ENCODE peak calls at places on chromosome 20, in five cellular contexts. P, R, A, F and Y are unnamed samples.
A peak's percentile ranks its signal among the peaks of the same experiment; 100 is the strongest.

GRCh38 chr20:22074635-22075034 is 369.2 kb downstream of the PAX1 start:
- DNase-seq in P (no peak), R (no peak), A (no peak), F (no peak), Y (no peak)

GRCh38 chr20:58019850-58020625 is 208.4 kb downstream of the ANKRD60 start:
- DNase-seq in P (no peak), R (no peak), A (no peak), F (no peak), Y (peak; percentile 14)

GRCh38 chr20:64099880-64100565 is 7.3 kb downstream of the NPBWR2 start:
- DNase-seq in P (peak; percentile 38), R (no peak), A (no peak), F (no peak), Y (no peak)

GRCh38 chr20:19885981-19886665 is 128.1 kb downstream of the RIN2 start:
- DNase-seq in P (no peak), R (no peak), A (peak; percentile 56), F (peak; percentile 84), Y (peak; percentile 29)

GRCh38 chr20:19757487-19757972 is 528 bp upstream of the RIN2 start:
- DNase-seq in P (peak; percentile 83), R (peak; percentile 62), A (peak; percentile 76), F (peak; percentile 86), Y (peak; percentile 70)

GRCh38 chr20:61989741-61990140 is 75.9 kb downstream of the TAF4 start:
- DNase-seq in P (no peak), R (no peak), A (no peak), F (no peak), Y (no peak)

GRCh38 chr20:32828029-32828666 is 8.4 kb downstream of the MAPRE1 start:
- DNase-seq in P (no peak), R (no peak), A (no peak), F (peak; percentile 49), Y (no peak)

GRCh38 chr20:62454936-62455673 is 20.7 kb downstream of the GATA5 start:
- DNase-seq in P (no peak), R (no peak), A (peak; percentile 27), F (peak; percentile 13), Y (no peak)

GRCh38 chr20:16479666-16480065 is 93.6 kb downstream of the KIF16B start:
- DNase-seq in P (no peak), R (no peak), A (no peak), F (peak; percentile 50), Y (no peak)

GRCh38 chr20:33828912-33829560 is 17.9 kb downstream of the CHMP4B start:
- DNase-seq in P (no peak), R (no peak), A (no peak), F (peak; percentile 56), Y (no peak)

GRCh38 chr20:19661717-19662637 is 96.1 kb upstream of the RIN2 start:
- DNase-seq in P (peak; percentile 74), R (peak; percentile 65), A (peak; percentile 74), F (peak; percentile 64), Y (peak; percentile 61)

GRCh38 chr20:53983401-53983800 is 87.0 kb downstream of the BCAS1 start:
- DNase-seq in P (no peak), R (no peak), A (no peak), F (no peak), Y (no peak)

GRCh38 chr20:17958326-17959256 is 10.0 kb downstream of the SNX5 start:
- DNase-seq in P (no peak), R (no peak), A (no peak), F (peak; percentile 28), Y (no peak)

GRCh38 chr20:61964675-61965605 is 100.7 kb downstream of the TAF4 start:
- DNase-seq in P (peak; percentile 56), R (no peak), A (no peak), F (no peak), Y (no peak)

GRCh38 chr20:5488823-5489222 is 172.1 kb upstream of the PROKR2 start:
- DNase-seq in P (no peak), R (no peak), A (no peak), F (no peak), Y (no peak)

GRCh38 chr20:10505320-10506226 is 70.5 kb downstream of the SLX4IP start:
- DNase-seq in P (no peak), R (no peak), A (no peak), F (peak; percentile 74), Y (no peak)

DNA sequence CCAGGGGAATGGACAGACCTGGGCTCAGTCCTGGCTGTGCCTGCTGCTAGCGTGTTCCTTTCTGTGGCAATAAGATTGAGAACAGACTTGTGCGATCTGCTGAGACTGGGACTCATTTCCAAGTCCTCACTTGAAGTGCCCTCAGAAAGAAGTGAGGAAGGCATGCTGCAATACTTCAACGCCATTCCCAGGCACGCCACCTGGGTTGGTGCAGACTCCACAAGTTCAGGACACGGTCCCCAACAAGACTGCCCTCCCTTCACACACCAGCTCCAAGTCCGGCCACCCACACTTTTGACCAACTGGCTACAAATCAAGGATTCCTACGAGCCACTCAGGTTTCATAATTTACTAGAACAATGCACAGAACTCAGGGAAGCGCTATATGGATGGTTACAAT is 391.8 kb upstream of the SULF2 start:
- DNase-seq in P (no peak), R (no peak), A (no peak), F (no peak), Y (no peak)
- H2BK120ac ChIP-seq in P (no peak overlapping the region), R (no peak overlapping the region), A (no peak overlapping the region), F (no peak overlapping the region), Y (no peak overlapping the region)

GRCh38 chr20:38975539-38976120 is 13.5 kb downstream of the DHX35 start:
- DNase-seq in P (no peak), R (no peak), A (no peak), F (no peak), Y (no peak)
- H2BK120ac ChIP-seq in P (no peak overlapping the region), R (no peak overlapping the region), A (no peak overlapping the region), F (no peak overlapping the region), Y (no peak overlapping the region)

GRCh38 chr20:41005361-41005729 is 23.3 kb upstream of the TOP1 start:
- DNase-seq in P (no peak), R (no peak), A (no peak), F (peak; percentile 98), Y (no peak)
- H2BK120ac ChIP-seq in P (no peak overlapping the region), R (no peak overlapping the region), A (no peak overlapping the region), F (peak overlapping the region; percentile 80), Y (no peak overlapping the region)

DNA sequence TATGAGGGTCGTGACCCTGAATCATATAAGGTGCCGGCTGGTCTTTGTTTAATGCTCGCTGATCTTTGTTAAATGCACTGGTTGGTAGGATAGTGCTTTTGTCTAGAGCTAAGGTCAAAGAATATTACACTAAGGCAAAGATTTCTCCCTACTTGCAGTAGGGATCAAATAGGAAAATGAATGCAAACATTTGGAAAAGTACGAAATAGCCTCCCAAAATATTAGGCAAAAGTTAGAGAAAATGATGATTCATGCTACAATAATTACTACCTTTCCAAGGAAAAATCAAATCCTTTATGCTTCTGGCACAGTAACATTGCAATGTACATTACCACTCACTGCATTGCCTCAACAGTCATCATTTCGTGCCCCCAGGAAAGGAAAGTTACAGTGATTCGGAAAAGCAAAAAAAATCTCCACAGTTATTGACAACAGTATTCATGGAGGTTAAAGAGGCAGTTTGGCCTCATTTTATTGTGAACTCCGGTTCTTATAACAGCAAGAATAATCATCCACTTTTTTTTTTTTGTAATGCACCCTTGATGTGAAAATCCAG is 61.6 kb upstream of the ZMYND8 start:
- DNase-seq in P (no peak), R (no peak), A (no peak), F (no peak), Y (no peak)
- H2BK120ac ChIP-seq in P (no peak overlapping the region), R (no peak overlapping the region), A (no peak overlapping the region), F (no peak overlapping the region), Y (no peak overlapping the region)